ENCODE peak calls at places on chromosomes 11 and 22, in four cellular contexts. C is spleen, S is sigmoid colon, H is HepG2. G is an unnamed sample. For H3K36me3, the result is how much of the 10 kb centered on the place peaks cover.

GRCh38 chr11:29280452-29280851 is 736.4 kb downstream of the KCNA4 start:
- DNase-seq in C (no peak), S (no peak), H (no peak), G (no peak)

GRCh38 chr11:83092488-83093384 is 21.0 kb upstream of the RAB30 start:
- DNase-seq in C (no peak), S (no peak), H (peak), G (no peak)

GRCh38 chr11:123740787-123741158 is 687 bp downstream of the ZNF202 start:
- DNase-seq in C (no peak), S (no peak), H (no peak), G (no peak)

GRCh38 chr22:29855611-29856181 is 17.6 kb upstream of the ASCC2 start:
- DNase-seq in C (no peak), S (no peak), H (no peak), G (no peak)

GRCh38 chr11:128153697-128154048 is 433.7 kb downstream of the ETS1 start:
- DNase-seq in C (no peak), S (no peak), H (no peak), G (no peak)

GRCh38 chr11:57240757-57241156 is 3.7 kb upstream of the APLNR start:
- DNase-seq in C (no peak), S (no peak), H (no peak), G (no peak)

GRCh38 chr11:1834791-1835670 is at the start of gene SYT8:
- DNase-seq in C (peak), S (no peak), H (no peak), G (no peak)

GRCh38 chr22:48778308-48779195 is 1049.1 kb downstream of the BRD1 start:
- DNase-seq in C (no peak), S (peak), H (no peak), G (no peak)

GRCh38 chr11:65041206-65042035 is at the start of gene SAC3D1:
- DNase-seq in C (no peak), S (no peak), H (no peak), G (no peak)

GRCh38 chr11:76124905-76125566 is 81.3 kb downstream of the WNT11 start:
- DNase-seq in C (no peak), S (no peak), H (no peak), G (no peak)

GRCh38 chr11:126748097-126748756 is 252.3 kb downstream of the KIRREL3 start:
- DNase-seq in C (peak), S (no peak), H (no peak), G (no peak)

GRCh38 chr22:26462971-26463661 is 20.5 kb downstream of the HPS4 start:
- DNase-seq in C (no peak), S (no peak), H (no peak), G (no peak)

GRCh38 chr22:48278620-48279464 is 1516.4 kb downstream of the TBC1D22A start:
- DNase-seq in C (no peak), S (no peak), H (no peak), G (no peak)

GRCh38 chr11:29227816-29228215 is 789.0 kb downstream of the KCNA4 start:
- DNase-seq in C (no peak), S (no peak), H (no peak), G (no peak)

GRCh38 chr22:48897638-48897954 is 930.1 kb downstream of the BRD1 start:
- DNase-seq in C (peak), S (peak), H (no peak), G (no peak)

GRCh38 chr11:17767914-17768313 is 33.3 kb downstream of the KCNC1 start:
- DNase-seq in C (peak), S (no peak), H (no peak), G (no peak)

DNA sequence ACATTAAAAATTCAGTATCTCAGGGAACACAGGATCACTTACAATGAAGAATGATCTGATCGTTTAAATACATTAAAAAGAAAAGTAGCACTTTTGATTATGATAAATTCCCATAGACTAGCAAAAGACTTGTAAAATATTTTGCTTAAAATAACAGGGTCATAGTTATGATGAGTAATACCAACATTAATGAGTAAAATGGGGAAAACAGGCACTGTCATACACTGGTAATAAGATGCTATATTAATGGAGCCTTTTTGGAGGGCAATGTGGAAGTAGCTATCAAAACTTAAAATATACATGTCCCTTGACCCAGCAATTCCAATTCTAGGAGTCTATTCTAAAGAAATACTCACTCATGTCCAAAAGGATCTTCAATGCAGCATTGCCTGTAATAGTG is 61.8 kb upstream of the CLNS1A start:
- DNase-seq in C (no peak), S (no peak), H (no peak), G (no peak)
- H3K36me3 ChIP-seq in C (half or more), S (under half), H (under half), G (under half)

GRCh38 chr11:36213050-36213840 is 76.0 kb downstream of the COMMD9 start:
- DNase-seq in C (no peak), S (no peak), H (no peak), G (no peak)
- TF ChIP-seq POLR2AphosphoS5 in C (no peak), S (no peak), H (no peak), G (no peak)

GRCh38 chr11:44948155-44948554 is 2.5 kb downstream of the TP53I11 start:
- DNase-seq in C (no peak), S (no peak), H (no peak), G (no peak)
- H3K27ac ChIP-seq in C (peak), S (no peak), H (no peak), G (no peak)

DNA sequence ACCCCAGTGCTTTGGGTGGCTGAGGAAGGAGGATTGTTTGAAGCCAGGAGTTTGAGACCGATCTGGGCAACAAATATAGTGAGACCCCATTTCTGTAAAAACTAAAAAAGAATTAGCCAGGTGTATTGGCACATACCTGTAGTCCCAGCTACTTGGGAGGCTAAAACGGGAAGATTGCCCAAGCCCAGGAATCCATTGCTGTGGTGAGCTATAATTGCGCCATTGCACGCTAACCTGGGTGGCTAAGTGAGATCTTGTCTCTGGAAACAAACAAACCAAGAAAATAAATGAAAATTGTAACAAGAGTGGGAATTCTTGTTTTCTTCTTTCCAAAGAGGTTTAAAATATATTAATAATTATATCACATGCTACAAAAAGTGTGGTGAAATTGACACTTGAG is 52.9 kb downstream of the DEPDC5 start:
- DNase-seq in C (no peak), S (no peak), H (no peak), G (no peak)
- H3K36me3 ChIP-seq in C (half or more), S (under half), H (under half), G (under half)

DNA sequence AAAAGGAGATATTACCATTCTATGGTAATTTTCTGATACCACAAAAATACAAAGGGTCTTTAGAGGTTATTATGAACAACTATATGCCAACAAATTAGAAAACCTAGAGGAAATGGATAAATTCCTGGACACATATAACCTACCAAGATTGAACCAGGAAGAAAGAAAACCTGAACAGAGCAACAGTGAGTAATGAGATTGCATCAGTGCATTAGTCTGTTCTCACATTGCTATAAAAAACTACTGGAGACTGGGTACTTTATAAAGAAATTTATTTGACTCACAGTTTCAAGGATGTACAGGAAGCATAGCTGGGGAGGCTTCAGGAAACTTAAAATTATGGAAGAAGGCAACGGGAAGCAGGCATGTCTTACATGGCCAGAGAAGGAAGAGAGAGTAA is 70.8 kb upstream of the GNAZ start:
- DNase-seq in C (no peak), S (no peak), H (no peak), G (no peak)
- TF ChIP-seq POLR2AphosphoS5 in C (no peak), S (no peak), H (no peak), G (no peak)

GRCh38 chr11:10622957-10623787 is 54.7 kb upstream of the LYVE1 start:
- DNase-seq in C (peak), S (peak), H (no peak), G (no peak)

GRCh38 chr11:10625982-10626311 is 57.5 kb upstream of the LYVE1 start:
- DNase-seq in C (peak), S (no peak), H (no peak), G (no peak)

GRCh38 chr11:10623797-10624761 is 55.6 kb upstream of the LYVE1 start:
- DNase-seq in C (peak), S (peak), H (peak), G (peak)

GRCh38 chr11:10627306-10627705 is 58.8 kb upstream of the LYVE1 start:
- DNase-seq in C (no peak), S (no peak), H (no peak), G (no peak)

GRCh38 chr11:10625281-10625981 is 57.0 kb upstream of the LYVE1 start:
- DNase-seq in C (no peak), S (peak), H (no peak), G (no peak)
- H3K27ac ChIP-seq in C (peak), S (peak), H (no peak), G (no peak)

DNA sequence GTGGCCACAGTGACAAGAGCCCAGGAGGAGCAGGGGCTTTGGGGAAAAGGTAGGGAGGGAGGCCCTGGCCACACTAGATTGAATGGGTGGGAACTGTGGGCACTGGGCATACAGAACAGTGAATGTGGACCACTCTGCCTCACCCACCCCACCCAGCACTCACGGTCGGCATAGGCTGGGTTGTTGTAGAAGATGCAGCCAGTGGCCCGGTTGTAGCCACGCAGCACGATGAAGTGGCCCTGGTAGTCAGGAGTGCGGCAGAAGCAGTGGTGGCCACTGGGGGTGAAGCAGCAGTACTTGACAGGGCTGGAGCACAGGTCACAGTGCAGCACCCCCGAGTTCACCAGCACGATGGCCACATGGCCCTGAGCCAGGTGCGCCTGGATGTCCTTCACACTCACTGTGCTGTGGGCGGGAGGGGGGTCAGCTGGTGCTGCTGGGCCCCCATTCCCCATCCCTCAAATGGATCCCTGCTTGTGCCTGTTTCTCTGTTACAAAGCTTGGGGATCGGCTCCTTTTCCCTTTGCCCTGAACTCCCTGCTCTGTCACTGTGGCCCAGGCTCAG is 11.2 kb downstream of the GUCD1 start:
- DNase-seq in C (no peak), S (no peak), H (no peak), G (no peak)
- H3K36me3 ChIP-seq in C (half or more), S (half or more), H (half or more), G (under half)

G was measured in Panc1.